ENCODE peak calls at places on chromosomes 5 and 9, in nine cellular contexts. One of them, this sample, is unnamed.

GRCh38 chr9:132411091-132411508 is 1.1 kb downstream of the CFAP77 start:
- DNase-seq in NCI-H774: peak
- DNase-seq in GM04504: no peak
- DNase-seq in NCI-H2171 treated with DMSO at 0.1 percent for 48 hours: peak
- DNase-seq in NCI-H1092 treated with DMSO at 0.1 percent for 48 hours: peak
- DNase-seq in stimulated activated CD4-positive, alpha-beta T cell treated with anti-CD3 and anti-CD28 coated beads, TNF-alpha, amount 100 ng/mL, for 1 hour: peak
- DNase-seq in activated T-helper 1 cell treated with anti-CD3 and anti-CD28 coated beads, Interleukin-2, amount 50 U/mL, for 16 hours: peak
- DNase-seq in NCI-H1417 treated with DMSO at 0.1 percent for 48 hours: no peak
- DNase-seq in stimulated activated CD8-positive, alpha-beta memory T cell treated with anti-CD3 and anti-CD28 coated beads, Interleukin-12 subunit alpha, Interleukin-12 subunit beta, amount 100 ng/mL, for 4 hours: peak
- DNase-seq in this sample: no peak

GRCh38 chr5:139251281-139251687 is 42.3 kb upstream of the MATR3 start:
- DNase-seq in NCI-H774: no peak
- DNase-seq in GM04504: no peak
- DNase-seq in NCI-H2171 treated with DMSO at 0.1 percent for 48 hours: no peak
- DNase-seq in NCI-H1092 treated with DMSO at 0.1 percent for 48 hours: no peak
- DNase-seq in stimulated activated CD4-positive, alpha-beta T cell treated with anti-CD3 and anti-CD28 coated beads, TNF-alpha, amount 100 ng/mL, for 1 hour: no peak
- DNase-seq in activated T-helper 1 cell treated with anti-CD3 and anti-CD28 coated beads, Interleukin-2, amount 50 U/mL, for 16 hours: no peak
- DNase-seq in NCI-H1417 treated with DMSO at 0.1 percent for 48 hours: no peak
- DNase-seq in stimulated activated CD8-positive, alpha-beta memory T cell treated with anti-CD3 and anti-CD28 coated beads, Interleukin-12 subunit alpha, Interleukin-12 subunit beta, amount 100 ng/mL, for 4 hours: no peak
- DNase-seq in this sample: no peak

GRCh38 chr5:40221796-40222195 is 457.9 kb upstream of the PTGER4 start:
- DNase-seq in NCI-H774: no peak
- DNase-seq in GM04504: peak
- DNase-seq in NCI-H2171 treated with DMSO at 0.1 percent for 48 hours: no peak
- DNase-seq in NCI-H1092 treated with DMSO at 0.1 percent for 48 hours: no peak
- DNase-seq in stimulated activated CD4-positive, alpha-beta T cell treated with anti-CD3 and anti-CD28 coated beads, TNF-alpha, amount 100 ng/mL, for 1 hour: no peak
- DNase-seq in activated T-helper 1 cell treated with anti-CD3 and anti-CD28 coated beads, Interleukin-2, amount 50 U/mL, for 16 hours: no peak
- DNase-seq in NCI-H1417 treated with DMSO at 0.1 percent for 48 hours: no peak
- DNase-seq in stimulated activated CD8-positive, alpha-beta memory T cell treated with anti-CD3 and anti-CD28 coated beads, Interleukin-12 subunit alpha, Interleukin-12 subunit beta, amount 100 ng/mL, for 4 hours: no peak
- DNase-seq in this sample: no peak

GRCh38 chr9:82488702-82489578 is 500.4 kb downstream of the SPATA31D1 start:
- DNase-seq in NCI-H774: no peak
- DNase-seq in GM04504: peak
- DNase-seq in NCI-H2171 treated with DMSO at 0.1 percent for 48 hours: no peak
- DNase-seq in NCI-H1092 treated with DMSO at 0.1 percent for 48 hours: peak
- DNase-seq in stimulated activated CD4-positive, alpha-beta T cell treated with anti-CD3 and anti-CD28 coated beads, TNF-alpha, amount 100 ng/mL, for 1 hour: no peak
- DNase-seq in activated T-helper 1 cell treated with anti-CD3 and anti-CD28 coated beads, Interleukin-2, amount 50 U/mL, for 16 hours: no peak
- DNase-seq in NCI-H1417 treated with DMSO at 0.1 percent for 48 hours: no peak
- DNase-seq in stimulated activated CD8-positive, alpha-beta memory T cell treated with anti-CD3 and anti-CD28 coated beads, Interleukin-12 subunit alpha, Interleukin-12 subunit beta, amount 100 ng/mL, for 4 hours: no peak
- DNase-seq in this sample: no peak

GRCh38 chr5:128053291-128053954 is 30.1 kb upstream of the SLC12A2 start:
- DNase-seq in NCI-H774: no peak
- DNase-seq in GM04504: no peak
- DNase-seq in NCI-H2171 treated with DMSO at 0.1 percent for 48 hours: no peak
- DNase-seq in NCI-H1092 treated with DMSO at 0.1 percent for 48 hours: no peak
- DNase-seq in stimulated activated CD4-positive, alpha-beta T cell treated with anti-CD3 and anti-CD28 coated beads, TNF-alpha, amount 100 ng/mL, for 1 hour: no peak
- DNase-seq in activated T-helper 1 cell treated with anti-CD3 and anti-CD28 coated beads, Interleukin-2, amount 50 U/mL, for 16 hours: no peak
- DNase-seq in NCI-H1417 treated with DMSO at 0.1 percent for 48 hours: no peak
- DNase-seq in stimulated activated CD8-positive, alpha-beta memory T cell treated with anti-CD3 and anti-CD28 coated beads, Interleukin-12 subunit alpha, Interleukin-12 subunit beta, amount 100 ng/mL, for 4 hours: no peak
- DNase-seq in this sample: no peak

GRCh38 chr9:131407717-131408195 is 13.9 kb downstream of the PRRC2B start:
- DNase-seq in NCI-H774: no peak
- DNase-seq in GM04504: no peak
- DNase-seq in NCI-H2171 treated with DMSO at 0.1 percent for 48 hours: no peak
- DNase-seq in NCI-H1092 treated with DMSO at 0.1 percent for 48 hours: no peak
- DNase-seq in stimulated activated CD4-positive, alpha-beta T cell treated with anti-CD3 and anti-CD28 coated beads, TNF-alpha, amount 100 ng/mL, for 1 hour: no peak
- DNase-seq in activated T-helper 1 cell treated with anti-CD3 and anti-CD28 coated beads, Interleukin-2, amount 50 U/mL, for 16 hours: no peak
- DNase-seq in NCI-H1417 treated with DMSO at 0.1 percent for 48 hours: no peak
- DNase-seq in stimulated activated CD8-positive, alpha-beta memory T cell treated with anti-CD3 and anti-CD28 coated beads, Interleukin-12 subunit alpha, Interleukin-12 subunit beta, amount 100 ng/mL, for 4 hours: no peak
- DNase-seq in this sample: no peak

GRCh38 chr9:110370316-110370715 is 32.7 kb upstream of the TXNDC8 start:
- DNase-seq in NCI-H774: no peak
- DNase-seq in GM04504: peak
- DNase-seq in NCI-H2171 treated with DMSO at 0.1 percent for 48 hours: no peak
- DNase-seq in NCI-H1092 treated with DMSO at 0.1 percent for 48 hours: no peak
- DNase-seq in stimulated activated CD4-positive, alpha-beta T cell treated with anti-CD3 and anti-CD28 coated beads, TNF-alpha, amount 100 ng/mL, for 1 hour: no peak
- DNase-seq in activated T-helper 1 cell treated with anti-CD3 and anti-CD28 coated beads, Interleukin-2, amount 50 U/mL, for 16 hours: no peak
- DNase-seq in NCI-H1417 treated with DMSO at 0.1 percent for 48 hours: no peak
- DNase-seq in stimulated activated CD8-positive, alpha-beta memory T cell treated with anti-CD3 and anti-CD28 coated beads, Interleukin-12 subunit alpha, Interleukin-12 subunit beta, amount 100 ng/mL, for 4 hours: no peak
- DNase-seq in this sample: no peak

GRCh38 chr9:114285166-114285867 is 37.6 kb upstream of the ORM1 start:
- DNase-seq in NCI-H774: no peak
- DNase-seq in GM04504: peak
- DNase-seq in NCI-H2171 treated with DMSO at 0.1 percent for 48 hours: no peak
- DNase-seq in NCI-H1092 treated with DMSO at 0.1 percent for 48 hours: no peak
- DNase-seq in stimulated activated CD4-positive, alpha-beta T cell treated with anti-CD3 and anti-CD28 coated beads, TNF-alpha, amount 100 ng/mL, for 1 hour: no peak
- DNase-seq in activated T-helper 1 cell treated with anti-CD3 and anti-CD28 coated beads, Interleukin-2, amount 50 U/mL, for 16 hours: no peak
- DNase-seq in NCI-H1417 treated with DMSO at 0.1 percent for 48 hours: no peak
- DNase-seq in stimulated activated CD8-positive, alpha-beta memory T cell treated with anti-CD3 and anti-CD28 coated beads, Interleukin-12 subunit alpha, Interleukin-12 subunit beta, amount 100 ng/mL, for 4 hours: no peak
- DNase-seq in this sample: no peak

GRCh38 chr5:33637011-33637410 is 196.2 kb downstream of the TARS1 start:
- DNase-seq in NCI-H774: no peak
- DNase-seq in GM04504: no peak
- DNase-seq in NCI-H2171 treated with DMSO at 0.1 percent for 48 hours: no peak
- DNase-seq in NCI-H1092 treated with DMSO at 0.1 percent for 48 hours: no peak
- DNase-seq in stimulated activated CD4-positive, alpha-beta T cell treated with anti-CD3 and anti-CD28 coated beads, TNF-alpha, amount 100 ng/mL, for 1 hour: no peak
- DNase-seq in activated T-helper 1 cell treated with anti-CD3 and anti-CD28 coated beads, Interleukin-2, amount 50 U/mL, for 16 hours: no peak
- DNase-seq in NCI-H1417 treated with DMSO at 0.1 percent for 48 hours: no peak
- DNase-seq in stimulated activated CD8-positive, alpha-beta memory T cell treated with anti-CD3 and anti-CD28 coated beads, Interleukin-12 subunit alpha, Interleukin-12 subunit beta, amount 100 ng/mL, for 4 hours: no peak
- DNase-seq in this sample: no peak

GRCh38 chr9:132641216-132641615 is 28.6 kb downstream of the DDX31 start:
- DNase-seq in NCI-H774: no peak
- DNase-seq in GM04504: no peak
- DNase-seq in NCI-H2171 treated with DMSO at 0.1 percent for 48 hours: no peak
- DNase-seq in NCI-H1092 treated with DMSO at 0.1 percent for 48 hours: no peak
- DNase-seq in stimulated activated CD4-positive, alpha-beta T cell treated with anti-CD3 and anti-CD28 coated beads, TNF-alpha, amount 100 ng/mL, for 1 hour: no peak
- DNase-seq in activated T-helper 1 cell treated with anti-CD3 and anti-CD28 coated beads, Interleukin-2, amount 50 U/mL, for 16 hours: no peak
- DNase-seq in NCI-H1417 treated with DMSO at 0.1 percent for 48 hours: no peak
- DNase-seq in stimulated activated CD8-positive, alpha-beta memory T cell treated with anti-CD3 and anti-CD28 coated beads, Interleukin-12 subunit alpha, Interleukin-12 subunit beta, amount 100 ng/mL, for 4 hours: no peak
- DNase-seq in this sample: no peak

GRCh38 chr5:129945031-129945430 is 40.8 kb downstream of the CHSY3 start:
- DNase-seq in NCI-H774: no peak
- DNase-seq in GM04504: peak
- DNase-seq in NCI-H2171 treated with DMSO at 0.1 percent for 48 hours: no peak
- DNase-seq in NCI-H1092 treated with DMSO at 0.1 percent for 48 hours: no peak
- DNase-seq in stimulated activated CD4-positive, alpha-beta T cell treated with anti-CD3 and anti-CD28 coated beads, TNF-alpha, amount 100 ng/mL, for 1 hour: no peak
- DNase-seq in activated T-helper 1 cell treated with anti-CD3 and anti-CD28 coated beads, Interleukin-2, amount 50 U/mL, for 16 hours: no peak
- DNase-seq in NCI-H1417 treated with DMSO at 0.1 percent for 48 hours: no peak
- DNase-seq in stimulated activated CD8-positive, alpha-beta memory T cell treated with anti-CD3 and anti-CD28 coated beads, Interleukin-12 subunit alpha, Interleukin-12 subunit beta, amount 100 ng/mL, for 4 hours: no peak
- DNase-seq in this sample: no peak

GRCh38 chr5:88929385-88929784 is 46.4 kb upstream of the MEF2C start:
- DNase-seq in NCI-H774: no peak
- DNase-seq in GM04504: no peak
- DNase-seq in NCI-H2171 treated with DMSO at 0.1 percent for 48 hours: no peak
- DNase-seq in NCI-H1092 treated with DMSO at 0.1 percent for 48 hours: no peak
- DNase-seq in stimulated activated CD4-positive, alpha-beta T cell treated with anti-CD3 and anti-CD28 coated beads, TNF-alpha, amount 100 ng/mL, for 1 hour: no peak
- DNase-seq in activated T-helper 1 cell treated with anti-CD3 and anti-CD28 coated beads, Interleukin-2, amount 50 U/mL, for 16 hours: no peak
- DNase-seq in NCI-H1417 treated with DMSO at 0.1 percent for 48 hours: no peak
- DNase-seq in stimulated activated CD8-positive, alpha-beta memory T cell treated with anti-CD3 and anti-CD28 coated beads, Interleukin-12 subunit alpha, Interleukin-12 subunit beta, amount 100 ng/mL, for 4 hours: no peak
- DNase-seq in this sample: no peak

GRCh38 chr9:117278020-117278419 is 136.8 kb downstream of the ASTN2 start:
- DNase-seq in NCI-H774: peak
- DNase-seq in GM04504: no peak
- DNase-seq in NCI-H2171 treated with DMSO at 0.1 percent for 48 hours: peak
- DNase-seq in NCI-H1092 treated with DMSO at 0.1 percent for 48 hours: no peak
- DNase-seq in stimulated activated CD4-positive, alpha-beta T cell treated with anti-CD3 and anti-CD28 coated beads, TNF-alpha, amount 100 ng/mL, for 1 hour: no peak
- DNase-seq in activated T-helper 1 cell treated with anti-CD3 and anti-CD28 coated beads, Interleukin-2, amount 50 U/mL, for 16 hours: no peak
- DNase-seq in NCI-H1417 treated with DMSO at 0.1 percent for 48 hours: peak
- DNase-seq in stimulated activated CD8-positive, alpha-beta memory T cell treated with anti-CD3 and anti-CD28 coated beads, Interleukin-12 subunit alpha, Interleukin-12 subunit beta, amount 100 ng/mL, for 4 hours: no peak
- DNase-seq in this sample: no peak

GRCh38 chr9:112421771-112422222 is 41.9 kb downstream of the HSDL2 start:
- DNase-seq in NCI-H774: no peak
- DNase-seq in GM04504: no peak
- DNase-seq in NCI-H2171 treated with DMSO at 0.1 percent for 48 hours: no peak
- DNase-seq in NCI-H1092 treated with DMSO at 0.1 percent for 48 hours: no peak
- DNase-seq in stimulated activated CD4-positive, alpha-beta T cell treated with anti-CD3 and anti-CD28 coated beads, TNF-alpha, amount 100 ng/mL, for 1 hour: no peak
- DNase-seq in activated T-helper 1 cell treated with anti-CD3 and anti-CD28 coated beads, Interleukin-2, amount 50 U/mL, for 16 hours: no peak
- DNase-seq in NCI-H1417 treated with DMSO at 0.1 percent for 48 hours: no peak
- DNase-seq in stimulated activated CD8-positive, alpha-beta memory T cell treated with anti-CD3 and anti-CD28 coated beads, Interleukin-12 subunit alpha, Interleukin-12 subunit beta, amount 100 ng/mL, for 4 hours: no peak
- DNase-seq in this sample: no peak

GRCh38 chr5:1315709-1316587 is 21.1 kb upstream of the TERT start:
- DNase-seq in NCI-H774: peak
- DNase-seq in GM04504: no peak
- DNase-seq in NCI-H2171 treated with DMSO at 0.1 percent for 48 hours: peak
- DNase-seq in NCI-H1092 treated with DMSO at 0.1 percent for 48 hours: peak
- DNase-seq in stimulated activated CD4-positive, alpha-beta T cell treated with anti-CD3 and anti-CD28 coated beads, TNF-alpha, amount 100 ng/mL, for 1 hour: peak
- DNase-seq in activated T-helper 1 cell treated with anti-CD3 and anti-CD28 coated beads, Interleukin-2, amount 50 U/mL, for 16 hours: no peak
- DNase-seq in NCI-H1417 treated with DMSO at 0.1 percent for 48 hours: peak
- DNase-seq in stimulated activated CD8-positive, alpha-beta memory T cell treated with anti-CD3 and anti-CD28 coated beads, Interleukin-12 subunit alpha, Interleukin-12 subunit beta, amount 100 ng/mL, for 4 hours: no peak
- DNase-seq in this sample: peak

GRCh38 chr9:133008824-133009223 is 22.0 kb upstream of the GTF3C5 start:
- DNase-seq in NCI-H774: peak
- DNase-seq in GM04504: no peak
- DNase-seq in NCI-H2171 treated with DMSO at 0.1 percent for 48 hours: peak
- DNase-seq in NCI-H1092 treated with DMSO at 0.1 percent for 48 hours: no peak
- DNase-seq in stimulated activated CD4-positive, alpha-beta T cell treated with anti-CD3 and anti-CD28 coated beads, TNF-alpha, amount 100 ng/mL, for 1 hour: no peak
- DNase-seq in activated T-helper 1 cell treated with anti-CD3 and anti-CD28 coated beads, Interleukin-2, amount 50 U/mL, for 16 hours: no peak
- DNase-seq in NCI-H1417 treated with DMSO at 0.1 percent for 48 hours: no peak
- DNase-seq in stimulated activated CD8-positive, alpha-beta memory T cell treated with anti-CD3 and anti-CD28 coated beads, Interleukin-12 subunit alpha, Interleukin-12 subunit beta, amount 100 ng/mL, for 4 hours: no peak
- DNase-seq in this sample: no peak

GRCh38 chr9:17148324-17148723 is 13.5 kb downstream of the CNTLN start:
- DNase-seq in NCI-H774: no peak
- DNase-seq in GM04504: no peak
- DNase-seq in NCI-H2171 treated with DMSO at 0.1 percent for 48 hours: no peak
- DNase-seq in NCI-H1092 treated with DMSO at 0.1 percent for 48 hours: no peak
- DNase-seq in stimulated activated CD4-positive, alpha-beta T cell treated with anti-CD3 and anti-CD28 coated beads, TNF-alpha, amount 100 ng/mL, for 1 hour: no peak
- DNase-seq in activated T-helper 1 cell treated with anti-CD3 and anti-CD28 coated beads, Interleukin-2, amount 50 U/mL, for 16 hours: no peak
- DNase-seq in NCI-H1417 treated with DMSO at 0.1 percent for 48 hours: no peak
- DNase-seq in stimulated activated CD8-positive, alpha-beta memory T cell treated with anti-CD3 and anti-CD28 coated beads, Interleukin-12 subunit alpha, Interleukin-12 subunit beta, amount 100 ng/mL, for 4 hours: no peak
- DNase-seq in this sample: no peak

GRCh38 chr9:129775443-129775842 is 22.6 kb upstream of the PTGES start:
- DNase-seq in NCI-H774: no peak
- DNase-seq in GM04504: no peak
- DNase-seq in NCI-H2171 treated with DMSO at 0.1 percent for 48 hours: no peak
- DNase-seq in NCI-H1092 treated with DMSO at 0.1 percent for 48 hours: no peak
- DNase-seq in stimulated activated CD4-positive, alpha-beta T cell treated with anti-CD3 and anti-CD28 coated beads, TNF-alpha, amount 100 ng/mL, for 1 hour: no peak
- DNase-seq in activated T-helper 1 cell treated with anti-CD3 and anti-CD28 coated beads, Interleukin-2, amount 50 U/mL, for 16 hours: no peak
- DNase-seq in NCI-H1417 treated with DMSO at 0.1 percent for 48 hours: no peak
- DNase-seq in stimulated activated CD8-positive, alpha-beta memory T cell treated with anti-CD3 and anti-CD28 coated beads, Interleukin-12 subunit alpha, Interleukin-12 subunit beta, amount 100 ng/mL, for 4 hours: no peak
- DNase-seq in this sample: no peak

GRCh38 chr9:17578911-17579793 is at the start of gene SH3GL2:
- DNase-seq in NCI-H774: peak
- DNase-seq in GM04504: no peak
- DNase-seq in NCI-H2171 treated with DMSO at 0.1 percent for 48 hours: peak
- DNase-seq in NCI-H1092 treated with DMSO at 0.1 percent for 48 hours: peak
- DNase-seq in stimulated activated CD4-positive, alpha-beta T cell treated with anti-CD3 and anti-CD28 coated beads, TNF-alpha, amount 100 ng/mL, for 1 hour: no peak
- DNase-seq in activated T-helper 1 cell treated with anti-CD3 and anti-CD28 coated beads, Interleukin-2, amount 50 U/mL, for 16 hours: no peak
- DNase-seq in NCI-H1417 treated with DMSO at 0.1 percent for 48 hours: no peak
- DNase-seq in stimulated activated CD8-positive, alpha-beta memory T cell treated with anti-CD3 and anti-CD28 coated beads, Interleukin-12 subunit alpha, Interleukin-12 subunit beta, amount 100 ng/mL, for 4 hours: no peak
- DNase-seq in this sample: no peak

GRCh38 chr9:134966697-134967546 is 49.2 kb upstream of the FCN1 start:
- DNase-seq in NCI-H774: no peak
- DNase-seq in GM04504: no peak
- DNase-seq in NCI-H2171 treated with DMSO at 0.1 percent for 48 hours: no peak
- DNase-seq in NCI-H1092 treated with DMSO at 0.1 percent for 48 hours: no peak
- DNase-seq in stimulated activated CD4-positive, alpha-beta T cell treated with anti-CD3 and anti-CD28 coated beads, TNF-alpha, amount 100 ng/mL, for 1 hour: no peak
- DNase-seq in activated T-helper 1 cell treated with anti-CD3 and anti-CD28 coated beads, Interleukin-2, amount 50 U/mL, for 16 hours: no peak
- DNase-seq in NCI-H1417 treated with DMSO at 0.1 percent for 48 hours: no peak
- DNase-seq in stimulated activated CD8-positive, alpha-beta memory T cell treated with anti-CD3 and anti-CD28 coated beads, Interleukin-12 subunit alpha, Interleukin-12 subunit beta, amount 100 ng/mL, for 4 hours: no peak
- DNase-seq in this sample: no peak

GRCh38 chr5:178284095-178284675 is 51.6 kb upstream of the PHYKPL start:
- DNase-seq in NCI-H774: no peak
- DNase-seq in GM04504: no peak
- DNase-seq in NCI-H2171 treated with DMSO at 0.1 percent for 48 hours: no peak
- DNase-seq in NCI-H1092 treated with DMSO at 0.1 percent for 48 hours: no peak
- DNase-seq in stimulated activated CD4-positive, alpha-beta T cell treated with anti-CD3 and anti-CD28 coated beads, TNF-alpha, amount 100 ng/mL, for 1 hour: no peak
- DNase-seq in activated T-helper 1 cell treated with anti-CD3 and anti-CD28 coated beads, Interleukin-2, amount 50 U/mL, for 16 hours: no peak
- DNase-seq in NCI-H1417 treated with DMSO at 0.1 percent for 48 hours: no peak
- DNase-seq in stimulated activated CD8-positive, alpha-beta memory T cell treated with anti-CD3 and anti-CD28 coated beads, Interleukin-12 subunit alpha, Interleukin-12 subunit beta, amount 100 ng/mL, for 4 hours: no peak
- DNase-seq in this sample: no peak

GRCh38 chr5:138107213-138107612 is 23.4 kb downstream of the WNT8A start:
- DNase-seq in NCI-H774: no peak
- DNase-seq in GM04504: no peak
- DNase-seq in NCI-H2171 treated with DMSO at 0.1 percent for 48 hours: no peak
- DNase-seq in NCI-H1092 treated with DMSO at 0.1 percent for 48 hours: no peak
- DNase-seq in stimulated activated CD4-positive, alpha-beta T cell treated with anti-CD3 and anti-CD28 coated beads, TNF-alpha, amount 100 ng/mL, for 1 hour: no peak
- DNase-seq in activated T-helper 1 cell treated with anti-CD3 and anti-CD28 coated beads, Interleukin-2, amount 50 U/mL, for 16 hours: no peak
- DNase-seq in NCI-H1417 treated with DMSO at 0.1 percent for 48 hours: no peak
- DNase-seq in stimulated activated CD8-positive, alpha-beta memory T cell treated with anti-CD3 and anti-CD28 coated beads, Interleukin-12 subunit alpha, Interleukin-12 subunit beta, amount 100 ng/mL, for 4 hours: no peak
- DNase-seq in this sample: no peak

This sample was measured in NCI-H187 treated with DMSO at 0.1 percent for 48 hours.